ENCODE peak calls at places on chromosomes 3 and 15, in four cellular contexts. C is HAP-1; Q is left ventricle myocardium inferior; H is CD8-positive, alpha-beta memory T cell. B is an unnamed sample.

GRCh38 chr3:30342319-30343060 is 263.9 kb upstream of the TGFBR2 start:
- DNase-seq in C (no peak), Q (no peak), H (no peak), B (peak; percentile 17)

GRCh38 chr3:37768107-37768809 is 93.4 kb upstream of the CTDSPL start:
- DNase-seq in C (no peak), Q (no peak), H (no peak), B (peak; percentile 21)

GRCh38 chr15:61084944-61085367 is 144.1 kb downstream of the RORA start:
- DNase-seq in C (no peak), Q (peak; percentile 40), H (no peak), B (peak; percentile 25)

GRCh38 chr3:55702822-55703221 is 215.7 kb upstream of the WNT5A start:
- DNase-seq in C (no peak), Q (no peak), H (no peak), B (no peak)

GRCh38 chr3:110362756-110363155 is 708.9 kb upstream of the NECTIN3 start:
- DNase-seq in C (no peak), Q (no peak), H (no peak), B (no peak)

GRCh38 chr3:113097821-113098516 is 107.2 kb downstream of the GTPBP8 start:
- DNase-seq in C (no peak), Q (no peak), H (no peak), B (peak; percentile 42)

GRCh38 chr3:53694051-53694450 is 152.2 kb downstream of the CHDH start:
- DNase-seq in C (no peak), Q (no peak), H (no peak), B (no peak)

GRCh38 chr3:48739955-48740823 is 23.2 kb upstream of the IP6K2 start:
- DNase-seq in C (peak; percentile 70), Q (peak; percentile 94), H (peak; percentile 27), B (peak; percentile 94)

GRCh38 chr3:102332934-102333333 is 101.9 kb upstream of the ZPLD1 start:
- DNase-seq in C (no peak), Q (no peak), H (no peak), B (no peak)

GRCh38 chr3:44974406-44974805 is 1.6 kb downstream of the ZDHHC3 start:
- DNase-seq in C (no peak), Q (no peak), H (no peak), B (no peak)

GRCh38 chr3:14534379-14535191 is 5.6 kb downstream of the GRIP2 start:
- DNase-seq in C (no peak), Q (no peak), H (no peak), B (no peak)

GRCh38 chr3:14535616-14536015 is 4.5 kb downstream of the GRIP2 start:
- DNase-seq in C (no peak), Q (no peak), H (no peak), B (no peak)

GRCh38 chr3:14531856-14532395 is 8.2 kb downstream of the GRIP2 start:
- DNase-seq in C (no peak), Q (no peak), H (no peak), B (no peak)

GRCh38 chr3:14532691-14533456 is 7.3 kb downstream of the GRIP2 start:
- DNase-seq in C (no peak), Q (no peak), H (no peak), B (no peak)

GRCh38 chr3:14533457-14533958 is 6.6 kb downstream of the GRIP2 start:
- DNase-seq in C (no peak), Q (no peak), H (no peak), B (no peak)
- H3K4me1 ChIP-seq in C (no peaks in the 10 kb centered on the region), Q (peaks cover 66% of the 10 kb centered on the region), H (no peaks in the 10 kb centered on the region), B (no peaks in the 10 kb centered on the region)

GRCh38 chr3:184480831-184481230 is 80.8 kb upstream of the EPHB3 start:
- DNase-seq in C (no peak), Q (no peak), H (no peak), B (no peak)

GRCh38 chr3:184479426-184480126 is 82.0 kb upstream of the EPHB3 start:
- DNase-seq in C (no peak), Q (no peak), H (no peak), B (no peak)

GRCh38 chr3:184481924-184482671 is 79.5 kb upstream of the EPHB3 start:
- DNase-seq in C (no peak), Q (no peak), H (no peak), B (peak; percentile 45)

GRCh38 chr3:184474907-184475306 is 86.7 kb upstream of the EPHB3 start:
- DNase-seq in C (no peak), Q (no peak), H (no peak), B (no peak)

GRCh38 chr3:184477940-184478339 is 83.6 kb upstream of the EPHB3 start:
- DNase-seq in C (no peak), Q (no peak), H (no peak), B (no peak)
- H3K4me1 ChIP-seq in C (no peaks in the 10 kb centered on the region), Q (no peaks in the 10 kb centered on the region), H (no peaks in the 10 kb centered on the region), B (peaks cover 17% of the 10 kb centered on the region)

DNA sequence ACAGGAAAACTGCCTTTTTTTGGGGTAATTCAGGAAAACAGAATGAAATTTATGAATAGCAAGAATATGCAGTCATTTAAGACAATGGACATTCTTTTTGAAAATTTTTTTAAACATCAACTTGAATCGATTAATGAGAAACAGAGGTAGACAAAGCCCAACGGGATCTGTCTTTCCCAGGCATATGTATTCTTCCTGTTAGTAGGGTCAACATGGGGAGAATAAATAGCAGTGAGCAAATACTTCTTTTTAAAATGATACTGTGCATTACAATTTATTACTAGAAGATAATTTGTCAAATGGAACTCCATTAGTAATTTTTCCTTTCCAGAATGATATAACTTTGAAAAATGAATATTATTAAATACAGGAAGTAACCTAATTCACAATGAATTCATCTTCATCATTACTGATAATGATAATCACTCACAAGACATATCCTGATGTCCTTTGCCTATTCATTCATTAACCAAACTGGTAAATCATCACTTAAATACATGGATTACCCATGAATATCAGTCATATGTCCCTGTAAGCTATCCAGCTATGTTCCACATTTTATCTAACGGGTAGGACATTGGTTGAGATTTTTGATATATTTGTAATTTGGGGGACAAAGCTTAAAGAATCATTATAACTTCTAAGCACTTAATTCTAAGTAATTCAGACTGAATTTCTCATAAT is 209.2 kb upstream of the CDIN1 start:
- DNase-seq in C (no peak), Q (no peak), H (no peak), B (no peak)
- H3K4me1 ChIP-seq in C (peaks cover 13% of the 10 kb centered on the region), Q (no peaks in the 10 kb centered on the region), H (no peaks in the 10 kb centered on the region), B (no peaks in the 10 kb centered on the region)

GRCh38 chr3:72618739-72619138 is 229.5 kb downstream of the SHQ1 start:
- DNase-seq in C (no peak), Q (no peak), H (no peak), B (no peak)

GRCh38 chr3:72614394-72615074 is 233.7 kb downstream of the SHQ1 start:
- DNase-seq in C (no peak), Q (no peak), H (no peak), B (no peak)

GRCh38 chr3:72615182-72615581 is 233.1 kb downstream of the SHQ1 start:
- DNase-seq in C (no peak), Q (no peak), H (no peak), B (no peak)

GRCh38 chr3:72617420-72618024 is 230.7 kb downstream of the SHQ1 start:
- DNase-seq in C (no peak), Q (no peak), H (no peak), B (peak; percentile 75)

GRCh38 chr3:72613871-72614270 is 234.4 kb downstream of the SHQ1 start:
- DNase-seq in C (no peak), Q (no peak), H (no peak), B (no peak)
- H3K4me1 ChIP-seq in C (peaks cover 3% of the 10 kb centered on the region), Q (peaks cover 8% of the 10 kb centered on the region), H (no peaks in the 10 kb centered on the region), B (peaks cover 13% of the 10 kb centered on the region)